ENCODE peak calls at places on chromosomes 5 and 9, in seven cellular contexts. P is body of pancreas, Q is heart left ventricle, R is tibial nerve, E is GM12878, B is A549, Z is HCT116. S is an unnamed sample.

GRCh38 chr5:78830647-78831046 is 154.5 kb downstream of the ARSB start:
- DNase-seq in P (no peak), Q (no peak), R (no peak), E (no peak), B (no peak), Z (no peak), S (no peak)

GRCh38 chr9:126293522-126293889 is 33.1 kb upstream of the MVB12B start:
- DNase-seq in P (no peak), Q (no peak), R (no peak), E (no peak), B (no peak), Z (no peak), S (no peak)

GRCh38 chr5:77952811-77953210 is 176.7 kb upstream of the TBCA start:
- DNase-seq in P (no peak), Q (no peak), R (no peak), E (no peak), B (no peak), Z (no peak), S (no peak)

GRCh38 chr9:124489222-124489621 is 18.0 kb downstream of the NR5A1 start:
- DNase-seq in P (no peak), Q (no peak), R (no peak), E (no peak), B (no peak), Z (no peak), S (no peak)

GRCh38 chr5:158590936-158591863 is 508.5 kb downstream of the EBF1 start:
- DNase-seq in P (peak; percentile 15), Q (peak; percentile 27), R (no peak), E (no peak), B (no peak), Z (no peak), S (no peak)

GRCh38 chr5:92581249-92581648 is 999.8 kb downstream of the NR2F1-AS1 start:
- DNase-seq in P (no peak), Q (no peak), R (no peak), E (no peak), B (no peak), Z (no peak), S (no peak)

GRCh38 chr5:36168737-36169136 is 16.8 kb downstream of the SKP2 start:
- DNase-seq in P (no peak), Q (no peak), R (no peak), E (no peak), B (no peak), Z (no peak), S (no peak)

GRCh38 chr5:131622633-131623032 is 12.4 kb downstream of the RAPGEF6 start:
- DNase-seq in P (no peak), Q (no peak), R (no peak), E (no peak), B (no peak), Z (no peak), S (no peak)

GRCh38 chr9:112753725-112754124 is 3.2 kb downstream of the SNX30 start:
- DNase-seq in P (no peak), Q (no peak), R (no peak), E (no peak), B (no peak), Z (peak; percentile 36), S (no peak)

GRCh38 chr5:126269511-126269910 is 153.7 kb upstream of the GRAMD2B start:
- DNase-seq in P (no peak), Q (no peak), R (no peak), E (no peak), B (no peak), Z (no peak), S (no peak)

GRCh38 chr9:94554439-94555331 is at the start of gene PCAT7:
- DNase-seq in P (peak; percentile 89), Q (no peak), R (no peak), E (peak; percentile 12), B (peak; percentile 88), Z (peak; percentile 74), S (no peak)

GRCh38 chr5:154844800-154845199 is 5.6 kb downstream of the FAXDC2 start:
- DNase-seq in P (no peak), Q (no peak), R (no peak), E (no peak), B (no peak), Z (no peak), S (no peak)

GRCh38 chr9:93248373-93248772 is 64.4 kb downstream of the WNK2 start:
- DNase-seq in P (no peak), Q (no peak), R (no peak), E (no peak), B (no peak), Z (no peak), S (no peak)

GRCh38 chr5:98769256-98770157 is 4.0 kb upstream of the RGMB start:
- DNase-seq in P (peak; percentile 39), Q (peak; percentile 30), R (no peak), E (no peak), B (peak; percentile 16), Z (no peak), S (peak; percentile 50)

GRCh38 chr5:142426676-142427364 is 102.0 kb upstream of the SPRY4 start:
- DNase-seq in P (no peak), Q (no peak), R (no peak), E (no peak), B (no peak), Z (no peak), S (no peak)

GRCh38 chr9:79976501-79977444 is 405.0 kb downstream of the TLE4 start:
- DNase-seq in P (no peak), Q (no peak), R (no peak), E (no peak), B (no peak), Z (no peak), S (no peak)

GRCh38 chr9:35272989-35273388 is 111.2 kb downstream of the UNC13B start:
- DNase-seq in P (no peak), Q (no peak), R (no peak), E (no peak), B (no peak), Z (no peak), S (no peak)

GRCh38 chr9:133290751-133291302 is 15.8 kb upstream of the ABO start:
- DNase-seq in P (no peak), Q (no peak), R (no peak), E (no peak), B (no peak), Z (no peak), S (no peak)

GRCh38 chr5:173705512-173705825 is 89.0 kb upstream of the BOD1 start:
- DNase-seq in P (no peak), Q (no peak), R (no peak), E (no peak), B (no peak), Z (no peak), S (no peak)

GRCh38 chr5:95590880-95591279 is 29.0 kb upstream of the GPR150 start:
- DNase-seq in P (no peak), Q (no peak), R (no peak), E (no peak), B (no peak), Z (no peak), S (no peak)

GRCh38 chr5:180467028-180467427 is 27.2 kb upstream of the CNOT6 start:
- DNase-seq in P (peak; percentile 49), Q (no peak), R (no peak), E (no peak), B (peak; percentile 91), Z (no peak), S (no peak)

DNA sequence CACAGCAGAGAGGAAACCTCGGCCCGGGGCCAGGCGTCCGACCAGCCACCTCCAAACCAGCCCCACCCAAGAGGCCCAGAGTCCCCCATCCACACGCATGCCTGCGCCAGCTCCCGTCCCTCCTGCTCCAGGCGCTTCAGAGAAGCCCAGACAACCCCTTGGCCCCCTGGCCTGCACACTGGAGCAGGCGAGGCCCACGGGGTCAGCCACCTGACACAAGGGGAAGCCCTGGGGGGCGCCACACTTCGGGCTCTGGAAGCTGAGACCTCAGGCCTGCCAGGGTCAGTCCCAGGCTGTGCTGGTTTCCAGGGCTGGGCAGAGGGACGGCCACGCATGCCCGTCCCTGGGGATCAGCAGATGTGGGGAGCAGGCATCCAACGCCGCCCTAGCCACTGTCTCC is 6.2 kb downstream of the DNLZ start:
- DNase-seq in P (no peak), Q (no peak), R (no peak), E (no peak), B (no peak), Z (no peak), S (no peak)
- TF ChIP-seq POLR2A in P (no peak), Q (no peak), R (no peak), E (no peak), B (no peak), Z (no peak), S (no peak)

GRCh38 chr5:10760033-10760975 is 730 bp downstream of the DAP start:
- DNase-seq in P (peak; percentile 82), Q (peak; percentile 54), R (no peak), E (no peak), B (peak; percentile 52), Z (peak; percentile 31), S (peak; percentile 60)

GRCh38 chr5:10757043-10757442 is 4.0 kb downstream of the DAP start:
- DNase-seq in P (peak; percentile 32), Q (no peak), R (no peak), E (no peak), B (no peak), Z (no peak), S (no peak)

GRCh38 chr5:10756539-10756938 is 4.5 kb downstream of the DAP start:
- DNase-seq in P (no peak), Q (no peak), R (no peak), E (peak; percentile 36), B (no peak), Z (no peak), S (no peak)

GRCh38 chr5:10760976-10761841 is at the start of gene DAP:
- DNase-seq in P (peak; percentile 90), Q (peak; percentile 91), R (peak; percentile 78), E (peak; percentile 63), B (peak; percentile 85), Z (peak; percentile 51), S (peak; percentile 95)

GRCh38 chr5:10759111-10759510 is 1.9 kb downstream of the DAP start:
- DNase-seq in P (no peak), Q (no peak), R (no peak), E (no peak), B (no peak), Z (no peak), S (no peak)
- H3K4me1 ChIP-seq in P (peaks cover 76% of the 10 kb centered on the region), Q (peaks cover 39% of the 10 kb centered on the region), R (peaks cover 23% of the 10 kb centered on the region), E (peaks cover 18% of the 10 kb centered on the region), B (peaks cover 6% of the 10 kb centered on the region), Z (peaks cover 17% of the 10 kb centered on the region), S (peaks cover 13% of the 10 kb centered on the region)

GRCh38 chr5:178209334-178210072 is 5.2 kb downstream of the HNRNPAB start:
- DNase-seq in P (peak; percentile 6), Q (no peak), R (no peak), E (no peak), B (no peak), Z (no peak), S (no peak)
- TF ChIP-seq POLR2A in P (no peak), Q (no peak), R (no peak), E (peak; percentile 59), B (no peak), Z (no peak), S (no peak)

GRCh38 chr9:72363226-72363625 is 1.8 kb downstream of the ZFAND5 start:
- DNase-seq in P (no peak), Q (no peak), R (no peak), E (no peak), B (peak; percentile 39), Z (no peak), S (no peak)

GRCh38 chr9:72361227-72361626 is 3.8 kb downstream of the ZFAND5 start:
- DNase-seq in P (no peak), Q (no peak), R (no peak), E (no peak), B (no peak), Z (no peak), S (no peak)

GRCh38 chr9:72362680-72363139 is 2.3 kb downstream of the ZFAND5 start:
- DNase-seq in P (peak; percentile 68), Q (peak; percentile 72), R (peak; percentile 45), E (peak; percentile 41), B (peak; percentile 84), Z (no peak), S (peak; percentile 51)

GRCh38 chr9:72363908-72364678 is 915 bp downstream of the ZFAND5 start:
- DNase-seq in P (peak; percentile 68), Q (peak; percentile 86), R (peak; percentile 41), E (no peak), B (peak; percentile 57), Z (no peak), S (peak; percentile 68)

GRCh38 chr9:72362118-72362531 is 2.9 kb downstream of the ZFAND5 start:
- DNase-seq in P (no peak), Q (no peak), R (no peak), E (no peak), B (peak; percentile 56), Z (no peak), S (no peak)
- H3K4me1 ChIP-seq in P (peaks cover 52% of the 10 kb centered on the region), Q (peaks cover 49% of the 10 kb centered on the region), R (peaks cover 44% of the 10 kb centered on the region), E (peaks cover 4% of the 10 kb centered on the region), B (peaks cover 54% of the 10 kb centered on the region), Z (peaks cover 38% of the 10 kb centered on the region), S (no peaks in the 10 kb centered on the region)

S was measured in ovary.